ENCODE peak calls at places on chromosomes 4 and X, in four cellular contexts. R, H, U and O are unnamed samples.

GRCh38 chr4:1568855-1569460 is 115.2 kb downstream of the FAM53A start:
- DNase-seq in R (no peak), H (no peak), U (peak; percentile 52), O (no peak)

GRCh38 chr4:146146918-146147317 is 28.6 kb upstream of the LSM6 start:
- DNase-seq in R (no peak), H (no peak), U (no peak), O (no peak)

GRCh38 chr4:26030260-26030667 is 116.2 kb downstream of the SMIM20 start:
- DNase-seq in R (no peak), H (no peak), U (no peak), O (no peak)

GRCh38 chr4:81921757-81922159 is 450.1 kb upstream of the RASGEF1B start:
- DNase-seq in R (no peak), H (no peak), U (no peak), O (no peak)

GRCh38 chrX:283115-283845 is 2.1 kb downstream of the PLCXD1 start:
- DNase-seq in R (peak; percentile 90), H (peak; percentile 89), U (peak; percentile 96), O (peak; percentile 99)

GRCh38 chr4:109554971-109555370 is 5.1 kb upstream of the MCUB start:
- DNase-seq in R (no peak), H (no peak), U (no peak), O (no peak)

GRCh38 chrX:130916636-130917422 is 13.8 kb upstream of the ENOX2 start:
- DNase-seq in R (peak; percentile 28), H (peak; percentile 9), U (no peak), O (no peak)

GRCh38 chr4:152193059-152193458 is 342.8 kb downstream of the FBXW7 start:
- DNase-seq in R (no peak), H (no peak), U (no peak), O (no peak)

GRCh38 chr4:156194896-156195295 is 241.2 kb upstream of the CTSO start:
- DNase-seq in R (no peak), H (no peak), U (no peak), O (no peak)

GRCh38 chrX:129686422-129686948 is 31.7 kb upstream of the APLN start:
- DNase-seq in R (no peak), H (no peak), U (no peak), O (no peak)

GRCh38 chr4:2061208-2062131 is 2.3 kb downstream of the NAT8L start:
- DNase-seq in R (no peak), H (no peak), U (no peak), O (no peak)

GRCh38 chr4:119615068-119615744 is 13.4 kb downstream of the PDE5A start:
- DNase-seq in R (no peak), H (no peak), U (no peak), O (no peak)

GRCh38 chr4:128583753-128584712 is 225.5 kb upstream of the JADE1 start:
- DNase-seq in R (peak; percentile 88), H (no peak), U (no peak), O (no peak)

GRCh38 chr4:1976416-1977352 is 32.1 kb downstream of the NELFA start:
- DNase-seq in R (no peak), H (no peak), U (no peak), O (no peak)

GRCh38 chrX:27823812-27824211 is 16.0 kb downstream of the MAGEB10 start:
- DNase-seq in R (no peak), H (no peak), U (no peak), O (no peak)
- TF ChIP-seq POLR2AphosphoS5 in R (no peak), H (no peak), U (no peak), O (no peak)

GRCh38 chrX:121221321-121221977 is 174.0 kb downstream of the GLUD2 start:
- DNase-seq in R (no peak), H (no peak), U (no peak), O (no peak)

DNA sequence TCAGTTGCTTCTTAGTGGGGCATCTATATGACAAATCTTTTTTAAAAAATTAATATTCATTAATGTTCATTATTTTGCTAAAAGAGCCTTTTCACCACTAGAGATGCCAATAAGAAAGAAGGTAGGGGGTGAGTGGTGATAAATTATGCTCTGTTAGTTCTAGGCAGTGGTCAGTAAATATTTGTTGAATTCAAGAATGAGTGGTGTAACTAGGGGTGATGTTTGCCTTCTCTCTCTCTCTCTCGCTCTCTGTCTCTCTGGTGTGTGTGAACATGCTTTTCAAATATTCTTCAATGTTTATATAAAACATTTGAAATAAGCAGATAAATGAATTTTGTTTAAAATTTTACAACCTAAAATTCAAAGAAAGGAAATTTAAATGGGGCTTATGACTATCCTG is 169.6 kb downstream of the GLUD2 start:
- DNase-seq in R (no peak), H (no peak), U (no peak), O (no peak)
- TF ChIP-seq CTCF in R (no peak), H (no peak), U (no peak), O (no peak)

DNA sequence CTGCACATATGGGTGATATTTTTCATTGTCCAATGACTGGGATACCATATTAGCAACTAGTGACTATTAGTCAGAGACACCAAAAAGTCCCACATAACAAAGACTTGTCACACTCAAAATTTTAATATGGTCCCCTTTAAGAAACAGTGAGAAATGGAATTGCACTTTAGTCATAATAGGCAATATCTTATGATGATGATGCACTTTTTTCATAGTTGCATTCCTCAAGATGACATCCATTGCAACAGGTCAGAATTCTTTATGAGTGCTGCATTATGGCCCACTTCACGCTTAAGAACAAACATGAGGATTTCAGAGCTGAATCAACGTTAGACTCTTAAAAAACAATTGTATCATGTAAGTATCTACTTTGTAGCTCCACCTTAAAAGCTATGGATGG is 608.4 kb upstream of the HTR2C start:
- DNase-seq in R (no peak), H (no peak), U (no peak), O (no peak)
- H3K4me1 ChIP-seq in R (no peaks in the 10 kb centered on the region), H (no peaks in the 10 kb centered on the region), U (no peaks in the 10 kb centered on the region), O (no peaks in the 10 kb centered on the region)

GRCh38 chr4:180937083-180937482 is 1306.1 kb upstream of the TENM3 start:
- DNase-seq in R (no peak), H (no peak), U (no peak), O (no peak)

GRCh38 chr4:180947421-180947820 is 1295.8 kb upstream of the TENM3 start:
- DNase-seq in R (no peak), H (no peak), U (no peak), O (no peak)

GRCh38 chr4:180946188-180946587 is 1297.0 kb upstream of the TENM3 start:
- DNase-seq in R (no peak), H (no peak), U (no peak), O (no peak)

GRCh38 chr4:180940680-180941079 is 1302.5 kb upstream of the TENM3 start:
- DNase-seq in R (no peak), H (no peak), U (no peak), O (no peak)

DNA sequence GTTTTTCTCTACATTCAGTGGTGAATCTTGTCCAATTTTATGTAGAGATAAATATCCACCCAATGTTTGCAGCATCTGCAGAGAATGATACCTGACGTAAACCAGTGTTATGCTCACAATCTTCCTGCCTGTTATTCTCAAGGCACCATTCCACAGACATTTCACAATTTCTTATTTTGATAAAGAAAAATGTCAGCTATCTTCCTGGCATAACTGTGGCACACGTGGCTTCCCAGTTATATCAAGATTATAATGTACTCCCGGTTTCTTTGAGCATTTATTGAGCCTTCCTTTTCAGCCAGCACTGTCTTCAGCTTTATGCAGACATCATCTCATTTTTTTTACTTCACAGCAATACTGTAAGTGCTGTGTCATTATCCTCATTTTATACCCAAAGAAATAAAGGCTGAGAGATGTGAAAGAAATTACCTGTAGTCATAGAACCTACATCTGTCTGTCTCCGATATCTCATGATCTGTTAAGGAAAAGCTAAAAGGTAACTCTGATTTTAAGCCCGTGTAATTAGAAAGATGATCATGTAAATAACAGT is 1300.8 kb upstream of the TENM3 start:
- DNase-seq in R (no peak), H (no peak), U (no peak), O (no peak)
- TF ChIP-seq POLR2AphosphoS5 in R (no peak), H (no peak), U (no peak), O (no peak)

DNA sequence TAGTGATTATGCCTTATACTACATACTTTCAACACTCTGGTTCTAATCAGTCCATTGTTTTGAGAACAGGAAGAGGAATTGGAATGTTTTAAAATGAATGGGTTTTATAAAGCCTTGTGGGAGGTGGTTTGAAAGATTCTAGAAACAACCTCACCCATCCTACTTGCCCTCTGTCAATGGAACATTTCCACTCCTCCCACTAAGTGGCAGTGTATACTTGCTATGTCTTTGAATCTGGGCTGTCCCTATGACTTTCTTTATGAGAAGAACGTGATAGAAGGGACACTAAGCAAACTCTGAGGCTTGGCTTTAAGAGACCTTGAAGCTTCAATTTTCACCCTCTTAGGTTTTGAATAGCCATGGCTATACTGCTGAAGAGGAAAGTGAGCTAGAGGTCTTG is 611.2 kb downstream of the PPP4R3C start:
- DNase-seq in R (no peak), H (no peak), U (no peak), O (no peak)
- TF ChIP-seq CTCF in R (no peak), H (no peak), U (no peak), O (no peak)

GRCh38 chr4:139524062-139524631 is 31.9 kb downstream of the SETD7 start:
- DNase-seq in R (no peak), H (no peak), U (no peak), O (peak; percentile 50)
- H3K4me1 ChIP-seq in R (no peaks in the 10 kb centered on the region), H (no peaks in the 10 kb centered on the region), U (no peaks in the 10 kb centered on the region), O (peaks cover 14% of the 10 kb centered on the region)